ENCODE peak calls at places on chromosomes 13 and 19, in seven cellular contexts. S is lower lobe of right lung, W is fibroblast of mammary gland, K is AG10803, D is brain microvascular endothelial cell, G is uterus, N is transverse colon. L is an unnamed sample.

GRCh38 chr13:113519556-113519955 is 29.0 kb upstream of the DCUN1D2 start:
- DNase-seq in W (no peak), K (no peak), S (no peak), G (no peak), N (no peak), D (no peak), L (no peak)

GRCh38 chr13:40318366-40318765 is 348.1 kb downstream of the FOXO1 start:
- DNase-seq in D (no peak), G (no peak), K (no peak), S (no peak), N (peak), W (no peak), L (peak)

GRCh38 chr19:58558623-58559274 is 338 bp upstream of the UBE2M start:
- DNase-seq in S (peak), W (peak), D (peak), K (peak), G (peak), N (peak), L (peak)

GRCh38 chr13:87536499-87536898 is 134.7 kb upstream of the SLITRK5 start:
- DNase-seq in S (no peak), D (no peak), W (no peak), N (no peak), K (no peak), G (no peak), L (no peak)

GRCh38 chr19:30319876-30320275 is 52.3 kb upstream of the ZNF536 start:
- DNase-seq in K (peak), W (no peak), G (no peak), D (no peak), N (no peak), S (no peak), L (no peak)

GRCh38 chr13:76692326-76692725 is 193.9 kb downstream of the KCTD12 start:
- DNase-seq in N (no peak), S (no peak), D (no peak), G (no peak), W (no peak), K (peak), L (no peak)

GRCh38 chr13:75704194-75704941 is 68.2 kb downstream of the LMO7 start:
- DNase-seq in S (no peak), G (no peak), W (peak), D (peak), K (peak), N (no peak), L (no peak)

GRCh38 chr13:26971990-26972888 is 199.4 kb downstream of the USP12 start:
- DNase-seq in K (no peak), W (peak), G (no peak), D (no peak), N (peak), S (peak), L (no peak)

GRCh38 chr13:43757266-43757665 is 29.5 kb downstream of the ENOX1 start:
- DNase-seq in G (no peak), K (no peak), W (peak), D (no peak), N (no peak), S (no peak), L (no peak)

GRCh38 chr19:6723108-6723618 is 2.7 kb upstream of the C3 start:
- DNase-seq in N (no peak), W (peak), D (no peak), K (peak), S (peak), G (peak), L (peak)

GRCh38 chr13:114079601-114080536 is 52.6 kb downstream of the RASA3 start:
- DNase-seq in G (peak), K (no peak), D (no peak), N (peak), S (peak), W (no peak), L (no peak)

GRCh38 chr13:97222934-97223710 is 989 bp downstream of the MBNL2 start:
- DNase-seq in S (no peak), W (no peak), K (peak), D (no peak), G (no peak), N (no peak), L (no peak)

GRCh38 chr19:32649751-32650150 is 25.2 kb downstream of the ANKRD27 start:
- DNase-seq in D (no peak), N (no peak), W (no peak), G (no peak), S (no peak), K (no peak), L (peak)

GRCh38 chr13:110503979-110504499 is 57.5 kb downstream of the RAB20 start:
- DNase-seq in K (no peak), D (no peak), G (no peak), S (no peak), W (no peak), N (peak), L (peak)

GRCh38 chr19:39261704-39262103 is 6.5 kb upstream of the IFNL2 start:
- DNase-seq in K (no peak), S (no peak), G (no peak), D (no peak), W (no peak), N (no peak), L (no peak)

GRCh38 chr19:41940443-41941409 is 12.5 kb upstream of the ERFL start:
- DNase-seq in W (no peak), D (no peak), S (no peak), K (no peak), N (no peak), G (no peak), L (no peak)

GRCh38 chr13:109592776-109593175 is 193.6 kb downstream of the IRS2 start:
- DNase-seq in G (no peak), S (no peak), K (no peak), W (no peak), D (no peak), N (no peak), L (no peak)

GRCh38 chr13:105464249-105464648 is 1071.2 kb downstream of the EFNB2 start:
- DNase-seq in G (no peak), D (peak), W (no peak), S (no peak), K (no peak), N (no peak), L (no peak)

GRCh38 chr19:10286803-10287737 is at the start of gene ICAM4:
- DNase-seq in S (peak), W (no peak), K (no peak), G (peak), D (no peak), N (peak), L (peak)

GRCh38 chr13:71811344-71811743 is 55.7 kb downstream of the DACH1 start:
- DNase-seq in S (no peak), K (no peak), D (no peak), W (no peak), G (no peak), N (no peak), L (no peak)

GRCh38 chr19:719081-719512 is 10.4 kb downstream of the PALM start:
- DNase-seq in G (peak), K (peak), N (no peak), W (peak), D (no peak), S (no peak), L (peak)

GRCh38 chr19:3041756-3042517 is 12.9 kb upstream of the TLE2 start:
- DNase-seq in N (no peak), S (no peak), K (no peak), D (no peak), W (no peak), G (peak), L (no peak)

GRCh38 chr13:37945651-37946575 is 76.3 kb upstream of the TRPC4 start:
- DNase-seq in G (no peak), W (no peak), D (no peak), N (no peak), K (no peak), S (no peak), L (no peak)

GRCh38 chr19:6062961-6063575 is 47.2 kb downstream of the RFX2 start:
- DNase-seq in S (no peak), D (no peak), W (no peak), K (no peak), G (no peak), N (peak), L (no peak)

GRCh38 chr19:50501186-50501567 is 9.8 kb downstream of the JOSD2 start:
- DNase-seq in D (no peak), G (no peak), S (peak), K (no peak), N (no peak), W (no peak), L (no peak)
- H3K4me3 ChIP-seq in D (no peak), G (no peak), S (no peak), K (no peak), N (no peak), W (no peak), L (peak)

DNA sequence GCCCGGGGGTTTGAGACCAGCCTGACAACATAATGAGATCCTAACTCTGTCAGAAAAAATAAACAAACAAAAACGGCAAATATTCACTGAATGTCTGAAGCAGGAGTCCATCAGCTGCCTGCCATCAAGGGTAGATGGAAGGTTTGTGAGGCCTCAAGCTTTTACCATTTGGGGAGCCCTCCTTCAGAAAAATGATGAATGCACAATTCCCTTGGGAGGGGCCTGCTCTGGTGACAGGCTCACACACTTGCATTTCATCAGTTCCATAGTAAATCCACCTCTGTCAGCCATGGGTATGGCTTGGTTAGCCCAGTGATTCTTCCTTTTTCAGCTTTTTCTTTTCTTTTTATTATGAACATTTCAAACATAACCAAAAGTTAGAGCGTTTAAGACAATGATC is 26.2 kb upstream of the KATNAL1 start:
- DNase-seq in N (no peak), W (no peak), G (no peak), S (no peak), K (no peak), D (no peak), L (no peak)
- H3K4me3 ChIP-seq in N (no peak), W (no peak), G (no peak), S (no peak), K (no peak), D (no peak), L (no peak)

DNA sequence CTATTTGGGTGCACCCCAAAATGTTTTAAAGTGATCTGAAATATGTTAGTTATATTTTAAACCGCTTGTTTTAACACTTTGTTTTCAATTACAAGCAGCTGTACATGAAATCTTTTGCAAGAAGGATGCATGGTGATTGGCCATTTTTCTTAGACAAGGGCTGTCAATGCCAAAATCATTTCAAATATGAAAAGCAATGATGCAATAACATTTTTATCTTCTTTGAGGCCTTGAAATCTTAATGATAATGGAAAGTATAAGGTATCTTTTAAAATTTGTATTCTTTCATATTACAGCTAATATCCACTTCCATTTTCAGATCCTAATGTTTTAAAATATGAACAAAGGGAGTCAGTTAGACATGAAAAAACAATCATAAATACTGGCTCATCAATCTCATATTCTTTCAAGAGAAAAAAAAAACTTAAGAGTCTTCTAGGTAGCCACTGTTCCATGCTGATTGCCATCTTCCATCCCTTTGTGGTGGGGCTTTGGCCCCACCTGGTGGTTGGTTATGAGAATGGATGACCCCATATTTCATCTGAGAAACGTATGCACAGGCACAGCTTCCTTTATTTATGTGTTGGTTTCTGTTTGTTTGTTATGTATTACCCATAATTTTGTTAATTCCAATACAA is 330.3 kb upstream of the MIR17HG start:
- DNase-seq in W (peak), K (peak), N (no peak), G (no peak), D (peak), S (peak), L (peak)
- H3K4me3 ChIP-seq in W (no peak), K (no peak), N (no peak), G (no peak), D (no peak), S (no peak), L (no peak)

GRCh38 chr13:24233351-24233901 is 72.9 kb downstream of the SPATA13 start:
- DNase-seq in N (no peak), G (no peak), D (peak), S (no peak), K (peak), W (peak), L (no peak)
- H3K4me3 ChIP-seq in N (no peak), G (no peak), D (peak), S (no peak), K (peak), W (peak), L (no peak)

GRCh38 chr19:48719263-48720171 is at the start of gene MAMSTR:
- DNase-seq in S (peak), D (no peak), K (no peak), W (no peak), N (no peak), G (peak), L (peak)
- H3K4me3 ChIP-seq in S (peak), D (peak), K (peak), W (peak), N (peak), G (peak), L (peak)

GRCh38 chr19:31347828-31348314 is 1.4 kb downstream of the TSHZ3 start:
- DNase-seq in N (no peak), D (no peak), G (peak), W (peak), S (no peak), K (peak), L (peak)

GRCh38 chr19:31350693-31351211 is 1.5 kb upstream of the TSHZ3 start:
- DNase-seq in G (peak), D (peak), W (peak), N (peak), K (peak), S (peak), L (peak)

GRCh38 chr19:31348416-31349159 is 648 bp downstream of the TSHZ3 start:
- DNase-seq in G (peak), S (peak), K (peak), D (no peak), N (no peak), W (no peak), L (no peak)

GRCh38 chr19:31350033-31350692 is 927 bp upstream of the TSHZ3 start:
- DNase-seq in G (peak), W (no peak), K (peak), N (no peak), S (no peak), D (no peak), L (peak)

GRCh38 chr19:31349160-31349881 is at the start of gene TSHZ3:
- DNase-seq in S (peak), G (peak), N (peak), W (peak), K (peak), D (peak), L (peak)
- H3K4me3 ChIP-seq in S (peak), G (peak), N (peak), W (peak), K (peak), D (peak), L (peak)